ENCODE peak calls at places on chromosomes 6 and 20, in ten cellular contexts. X is GM12865; C is colonic mucosa; U is A172; S is RKO; L is SJSA1; O is endothelial cell; G is HS-27A; R is stimulated activated CD4-positive, alpha-beta T cell treated with anti-CD3 and anti-CD28 coated beads, Interleukin-12 subunit alpha, Interleukin-12 subunit beta, amount 100 ng/mL, for 4 hours; E is activated naive CD8-positive, alpha-beta T cell treated with anti-CD3 and anti-CD28 coated beads, Interleukin-2, amount 50 U/mL, for 24 hours. P is an unnamed sample.

GRCh38 chr6:126773122-126773805 is 345.2 kb upstream of the RSPO3 start:
- DNase-seq in G (no peak), U (no peak), S (no peak), E (no peak), L (no peak), X (no peak), C (no peak), R (no peak), O (no peak), P (no peak)

GRCh38 chr20:47272893-47273590 is 83.5 kb downstream of the ZMYND8 start:
- DNase-seq in S (peak; percentile 74), E (peak; percentile 50), U (peak; percentile 77), X (peak; percentile 74), G (peak; percentile 68), C (peak; percentile 66), R (peak; percentile 23), O (peak; percentile 66), L (peak; percentile 52), P (peak; percentile 26)

GRCh38 chr20:1945134-1945618 is 48.7 kb downstream of the PDYN start:
- DNase-seq in O (no peak), L (no peak), S (no peak), R (no peak), X (no peak), E (no peak), C (peak; percentile 27), G (no peak), U (no peak), P (no peak)

GRCh38 chr6:54835176-54835575 is 11.4 kb upstream of the FAM83B start:
- DNase-seq in E (no peak), U (no peak), G (no peak), S (no peak), X (no peak), L (no peak), R (no peak), O (no peak), C (no peak), P (no peak)

GRCh38 chr6:79301290-79301689 is 66.8 kb upstream of the HMGN3 start:
- DNase-seq in U (no peak), L (no peak), R (no peak), S (no peak), O (no peak), G (no peak), E (no peak), X (no peak), C (no peak), P (no peak)

GRCh38 chr6:114735118-114735730 is 392.4 kb upstream of the HS3ST5 start:
- DNase-seq in X (no peak), S (no peak), O (no peak), R (no peak), C (no peak), L (no peak), E (no peak), U (peak; percentile 23), G (no peak), P (no peak)

GRCh38 chr6:127457444-127458064 is 1.6 kb downstream of the KIAA0408 start:
- DNase-seq in G (no peak), R (no peak), S (no peak), L (no peak), O (no peak), E (no peak), U (no peak), X (no peak), C (no peak), P (no peak)

GRCh38 chr6:136738178-136739057 is 53.9 kb downstream of the MAP3K5 start:
- DNase-seq in S (no peak), U (no peak), O (no peak), G (no peak), R (no peak), X (no peak), C (peak; percentile 61), L (no peak), E (no peak), P (no peak)

GRCh38 chr6:152299336-152299735 is 337.8 kb downstream of the SYNE1 start:
- DNase-seq in E (no peak), X (peak; percentile 32), L (no peak), O (no peak), C (no peak), R (no peak), S (no peak), U (no peak), G (no peak), P (no peak)

GRCh38 chr6:148523051-148523450 is 180.4 kb downstream of the SASH1 start:
- DNase-seq in E (no peak), R (no peak), S (no peak), U (no peak), O (no peak), L (no peak), G (peak; percentile 81), C (no peak), X (no peak), P (no peak)

GRCh38 chr6:13248053-13248452 is 80.3 kb downstream of the TBC1D7 start:
- DNase-seq in U (no peak), C (no peak), R (no peak), S (no peak), L (no peak), E (no peak), X (no peak), G (no peak), O (peak; percentile 6), P (no peak)

GRCh38 chr6:156423075-156423474 is 354.1 kb upstream of the ARID1B start:
- DNase-seq in G (no peak), X (no peak), U (no peak), R (no peak), C (no peak), L (no peak), S (no peak), O (no peak), E (no peak), P (no peak)

GRCh38 chr6:84411060-84411629 is 183.7 kb upstream of the CEP162 start:
- DNase-seq in E (no peak), L (peak; percentile 48), O (no peak), S (peak; percentile 38), X (no peak), G (peak; percentile 36), C (no peak), U (peak; percentile 58), R (no peak), P (no peak)

GRCh38 chr6:126539022-126539421 is 199.1 kb downstream of the CENPW start:
- DNase-seq in G (peak; percentile 56), L (no peak), C (no peak), R (no peak), X (no peak), E (no peak), O (no peak), S (peak; percentile 84), U (peak; percentile 81), P (no peak)

GRCh38 chr6:53192590-53193232 is 44.1 kb upstream of the GCM1 start:
- DNase-seq in U (no peak), E (no peak), S (no peak), O (peak; percentile 12), C (no peak), G (no peak), X (no peak), L (no peak), R (no peak), P (no peak)

GRCh38 chr6:170270984-170271593 is 19.8 kb downstream of the DLL1 start:
- DNase-seq in S (no peak), L (no peak), R (no peak), U (no peak), C (no peak), G (no peak), E (no peak), X (no peak), O (no peak), P (no peak)

GRCh38 chr6:121686611-121687023 is 251.2 kb downstream of the GJA1 start:
- DNase-seq in L (no peak), E (no peak), C (peak; percentile 21), S (no peak), O (no peak), G (no peak), X (no peak), U (no peak), R (no peak), P (no peak)

GRCh38 chr20:62704341-62704948 is 4.2 kb upstream of the NTSR1 start:
- DNase-seq in G (peak; percentile 96), U (peak; percentile 97), R (no peak), S (peak; percentile 97), X (no peak), C (peak; percentile 68), E (no peak), L (peak; percentile 91), O (no peak), P (no peak)

GRCh38 chr6:143197377-143197776 is 136.7 kb downstream of the AIG1 start:
- DNase-seq in U (no peak), L (no peak), R (no peak), X (no peak), O (no peak), C (no peak), G (no peak), E (no peak), S (no peak), P (no peak)

GRCh38 chr6:10451828-10452509 is 37.1 kb upstream of the TFAP2A start:
- DNase-seq in G (peak; percentile 78), C (no peak), O (no peak), U (peak; percentile 97), L (peak; percentile 94), X (no peak), S (peak; percentile 64), R (no peak), E (no peak), P (no peak)

GRCh38 chr20:59307270-59307669 is 6.9 kb downstream of the EDN3 start:
- DNase-seq in O (no peak), X (no peak), C (peak; percentile 52), G (no peak), R (no peak), U (no peak), L (no peak), E (no peak), S (no peak), P (no peak)

GRCh38 chr6:2622683-2623082 is 128.0 kb downstream of the MYLK4 start:
- DNase-seq in L (no peak), E (no peak), X (no peak), U (no peak), G (no peak), C (no peak), O (no peak), R (no peak), S (no peak), P (no peak)

GRCh38 chr20:40279390-40279789 is 409.6 kb downstream of the MAFB start:
- DNase-seq in L (peak; percentile 70), X (no peak), O (no peak), E (no peak), R (no peak), U (peak; percentile 56), C (peak; percentile 27), S (no peak), G (no peak), P (no peak)

GRCh38 chr6:168525114-168525513 is 84.1 kb downstream of the SMOC2 start:
- DNase-seq in L (no peak), C (no peak), S (no peak), X (no peak), U (no peak), E (no peak), R (no peak), O (no peak), G (no peak), P (no peak)